ENCODE peak calls at places on chromosomes 12 and 14, in ten cellular contexts. R is foreskin fibroblast, T is WTC11, N is lower leg skin, C is heart right ventricle, O is IMR-90, H is cardiac muscle cell, P is RWPE2, Q is type B pancreatic cell, A is astrocyte of the spinal cord. Y is an unnamed sample.

GRCh38 chr12:56930241-56930640 is 4.0 kb downstream of the SDR9C7 start:
- DNase-seq in N (no peak), H (no peak), P (no peak), O (no peak), T (no peak), Q (peak; percentile 58), A (no peak), R (no peak), C (no peak), Y (no peak)

GRCh38 chr14:101704140-101704539 is 57.4 kb upstream of the PPP2R5C start:
- DNase-seq in P (peak; percentile 40), C (no peak), O (no peak), N (no peak), Q (no peak), H (no peak), R (no peak), T (no peak), A (no peak), Y (no peak)

GRCh38 chr12:76611533-76611932 is 52.0 kb upstream of the OSBPL8 start:
- DNase-seq in Q (no peak), R (peak; percentile 93), A (peak; percentile 67), C (no peak), N (peak; percentile 51), P (no peak), O (peak; percentile 93), H (no peak), T (no peak), Y (no peak)

GRCh38 chr12:3518902-3519301 is 27.9 kb downstream of the PRMT8 start:
- DNase-seq in P (no peak), R (no peak), H (no peak), O (no peak), Q (no peak), T (no peak), A (no peak), N (no peak), C (no peak), Y (no peak)

GRCh38 chr14:65915125-65915524 is 502.6 kb downstream of the FUT8 start:
- DNase-seq in O (no peak), H (no peak), P (no peak), T (no peak), A (no peak), Q (no peak), C (no peak), R (no peak), N (no peak), Y (no peak)

GRCh38 chr12:57005980-57006808 is at the start of gene ZBTB39:
- DNase-seq in A (peak; percentile 26), C (peak; percentile 69), H (peak; percentile 85), R (peak; percentile 42), N (no peak), T (peak; percentile 63), O (peak; percentile 35), Q (peak; percentile 78), P (no peak), Y (peak; percentile 84)

GRCh38 chr14:74213907-74214803 is 25.1 kb upstream of the VSX2 start:
- DNase-seq in Q (no peak), H (no peak), A (no peak), N (no peak), P (no peak), C (no peak), O (no peak), T (no peak), R (no peak), Y (no peak)

GRCh38 chr12:124568431-124569374 is 1.3 kb upstream of the NCOR2 start:
- DNase-seq in Q (no peak), N (peak; percentile 69), O (peak; percentile 94), A (peak; percentile 98), C (peak; percentile 78), R (peak; percentile 83), T (peak; percentile 44), H (peak; percentile 27), P (no peak), Y (no peak)

GRCh38 chr14:64060648-64061096 is 207.9 kb downstream of the SYNE2 start:
- DNase-seq in O (no peak), R (no peak), C (no peak), A (no peak), T (peak; percentile 79), H (peak; percentile 34), N (peak; percentile 24), P (no peak), Q (no peak), Y (peak; percentile 29)

GRCh38 chr14:105137481-105138020 is 31.0 kb downstream of the JAG2 start:
- DNase-seq in Q (no peak), A (no peak), H (no peak), N (no peak), O (no peak), T (no peak), R (no peak), C (no peak), P (peak; percentile 66), Y (no peak)

GRCh38 chr14:85380891-85381290 is 149.1 kb upstream of the FLRT2 start:
- DNase-seq in N (no peak), R (peak; percentile 11), A (peak; percentile 9), C (no peak), O (no peak), T (no peak), Q (no peak), P (no peak), H (no peak), Y (no peak)

GRCh38 chr14:94540031-94540794 is 21.0 kb upstream of the SERPINA4 start:
- DNase-seq in O (peak; percentile 9), R (no peak), C (no peak), A (peak; percentile 58), P (no peak), N (peak; percentile 12), H (no peak), Q (no peak), T (no peak), Y (peak; percentile 22)

GRCh38 chr12:82996168-82996812 is 309.6 kb downstream of the TMTC2 start:
- DNase-seq in P (no peak), N (no peak), H (no peak), A (no peak), O (no peak), Q (no peak), C (no peak), R (no peak), T (no peak), Y (no peak)

GRCh38 chr12:89259831-89260230 is 92.5 kb downstream of the DUSP6 start:
- DNase-seq in H (no peak), A (no peak), R (no peak), P (no peak), O (peak; percentile 40), T (no peak), C (no peak), N (no peak), Q (no peak), Y (no peak)

GRCh38 chr12:119988440-119988787 is 622 bp upstream of the BICDL1 start:
- DNase-seq in O (peak; percentile 42), P (no peak), N (no peak), H (no peak), R (peak; percentile 53), T (no peak), C (no peak), A (peak; percentile 24), Q (no peak), Y (no peak)

DNA sequence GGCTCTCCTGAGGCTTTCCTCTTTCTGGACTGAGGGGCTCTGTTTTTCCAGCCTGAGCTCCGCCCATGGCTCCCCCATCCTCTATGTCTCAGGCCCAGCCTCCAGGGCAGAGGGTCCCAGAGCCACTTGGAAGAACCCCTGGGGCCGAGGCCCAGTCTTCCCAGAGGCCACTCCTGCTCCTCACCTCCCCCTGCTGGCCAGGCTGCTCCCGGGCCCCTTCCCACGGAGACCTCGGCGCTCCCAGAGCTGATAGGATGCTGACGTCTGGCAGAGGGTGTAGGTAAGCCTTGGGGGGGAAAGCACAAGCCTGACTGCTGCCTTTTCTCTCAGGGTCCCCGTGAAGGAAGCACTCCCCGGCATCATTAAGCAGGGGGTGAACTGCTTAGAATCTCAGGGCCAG is 51.4 kb downstream of the ERH start:
- DNase-seq in C (peak; percentile 57), T (peak; percentile 91), R (no peak), Q (no peak), H (peak; percentile 67), N (no peak), A (no peak), O (no peak), P (no peak), Y (peak; percentile 81)
- TF ChIP-seq CTCF in C (peak; percentile 64), T (peak; percentile 61), R (peak; percentile 77), Q (peak; percentile 71), H (peak; percentile 82), N (no peak), A (peak; percentile 82), O (peak; percentile 59), P (peak; percentile 52), Y (peak; percentile 67)

DNA sequence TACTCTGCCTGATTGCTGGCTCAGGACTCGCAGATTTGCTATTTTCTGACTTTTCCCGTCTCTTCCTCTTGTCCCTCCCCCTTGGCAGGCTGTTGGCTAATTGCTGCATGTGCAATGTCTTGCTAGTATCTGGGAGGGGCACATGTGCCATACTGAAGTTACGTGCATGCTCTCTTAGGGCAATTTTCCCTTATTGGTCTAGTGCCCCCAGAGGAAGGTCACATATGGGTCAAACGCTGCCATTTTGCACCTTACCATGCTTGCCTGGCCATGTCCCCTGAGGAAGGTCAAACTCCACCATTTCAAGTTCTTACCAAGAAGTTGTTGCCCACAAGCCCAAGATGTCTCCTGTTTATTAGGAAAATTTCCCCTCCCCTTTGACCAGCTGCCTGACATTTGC is 13.9 kb upstream of the ERC1 start:
- DNase-seq in N (no peak), P (no peak), A (no peak), C (no peak), T (no peak), Q (no peak), H (no peak), R (no peak), O (no peak), Y (no peak)
- TF ChIP-seq CTCF in N (no peak), P (no peak), A (no peak), C (no peak), T (no peak), Q (no peak), H (no peak), R (no peak), O (no peak), Y (no peak)

DNA sequence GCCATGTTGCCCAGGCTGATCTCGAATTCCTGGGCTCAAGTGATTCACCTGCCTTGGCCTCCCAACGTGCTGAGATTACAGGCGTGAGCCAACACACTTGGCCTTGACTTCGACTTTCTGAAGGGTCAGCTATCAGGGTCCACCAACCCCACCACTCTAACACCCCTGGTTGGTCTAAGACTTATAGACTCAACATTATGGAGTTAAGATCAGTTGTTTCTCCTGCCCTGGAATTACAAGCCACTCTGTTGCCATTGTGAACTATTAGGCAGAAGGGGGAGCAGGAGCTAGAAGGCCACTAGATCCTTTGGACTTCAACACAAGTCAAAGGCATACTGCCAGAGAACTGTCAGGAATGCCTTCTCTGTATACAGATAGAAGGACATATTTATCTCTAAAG is 1.9 kb upstream of the PSMB11 start:
- DNase-seq in C (no peak), O (no peak), T (no peak), A (no peak), H (no peak), N (no peak), Q (no peak), R (no peak), P (no peak), Y (no peak)
- TF ChIP-seq CTCF in C (no peak), O (no peak), T (no peak), A (no peak), H (no peak), N (no peak), Q (no peak), R (no peak), P (no peak), Y (no peak)

DNA sequence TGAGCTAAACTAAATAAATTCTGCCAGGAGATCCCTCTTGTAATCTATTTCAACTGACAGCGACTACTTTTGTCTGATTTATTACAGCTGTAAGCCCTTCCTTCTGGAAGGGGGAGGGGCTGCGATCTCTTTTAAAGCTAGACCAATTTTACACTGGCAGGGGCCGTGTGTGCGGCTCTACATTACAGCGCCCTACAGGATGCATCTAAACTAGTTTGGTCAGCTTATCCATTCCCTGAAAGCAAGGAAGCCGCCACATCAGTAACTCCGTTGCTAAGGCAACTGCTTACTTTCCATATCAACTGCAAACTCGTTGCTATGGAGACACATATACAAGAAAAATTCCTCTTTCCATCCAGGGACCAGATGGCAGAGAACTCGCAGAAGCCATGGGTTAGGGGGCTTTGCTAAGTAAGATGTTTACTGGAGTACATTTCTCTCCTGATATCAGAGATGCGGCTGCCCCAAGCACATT is 17.4 kb downstream of the FOXN3 start:
- DNase-seq in P (peak; percentile 12), O (peak; percentile 96), N (no peak), T (peak; percentile 28), C (no peak), R (no peak), H (peak; percentile 54), Q (no peak), A (peak; percentile 88), Y (peak; percentile 39)
- TF ChIP-seq CTCF in P (no peak), O (peak; percentile 5), N (no peak), T (no peak), C (no peak), R (no peak), H (no peak), Q (no peak), A (no peak), Y (no peak)